ENCODE peak calls at places on chromosomes 11 and 22, in eight cellular contexts. One of them, this sample, is unnamed.

GRCh38 chr22:44632823-44633478 is 69.1 kb upstream of the PRR5 start:
- DNase-seq in upper lobe of right lung: no peak
- DNase-seq in tibial artery: peak; percentile 38
- DNase-seq in PC-3: no peak
- DNase-seq in HCT116: no peak
- DNase-seq in mucosa of descending colon: no peak
- DNase-seq in thoracic aorta: no peak
- DNase-seq in tibial nerve: no peak
- DNase-seq in this sample: no peak

GRCh38 chr22:26502688-26503561 is 9.3 kb downstream of the TFIP11 start:
- DNase-seq in upper lobe of right lung: no peak
- DNase-seq in tibial artery: no peak
- DNase-seq in PC-3: peak; percentile 18
- DNase-seq in HCT116: no peak
- DNase-seq in mucosa of descending colon: peak; percentile 51
- DNase-seq in thoracic aorta: no peak
- DNase-seq in tibial nerve: no peak
- DNase-seq in this sample: peak; percentile 91

GRCh38 chr11:30314625-30315024 is 8.3 kb upstream of the ARL14EP start:
- DNase-seq in upper lobe of right lung: no peak
- DNase-seq in tibial artery: no peak
- DNase-seq in PC-3: peak; percentile 7
- DNase-seq in HCT116: no peak
- DNase-seq in mucosa of descending colon: no peak
- DNase-seq in thoracic aorta: no peak
- DNase-seq in tibial nerve: no peak
- DNase-seq in this sample: no peak

GRCh38 chr22:22164541-22165272 is 79.9 kb upstream of the VPREB1 start:
- DNase-seq in upper lobe of right lung: no peak
- DNase-seq in tibial artery: no peak
- DNase-seq in PC-3: no peak
- DNase-seq in HCT116: no peak
- DNase-seq in mucosa of descending colon: no peak
- DNase-seq in thoracic aorta: no peak
- DNase-seq in tibial nerve: no peak
- DNase-seq in this sample: no peak

GRCh38 chr11:77113382-77114088 is 10.9 kb downstream of the OMP start:
- DNase-seq in upper lobe of right lung: no peak
- DNase-seq in tibial artery: no peak
- DNase-seq in PC-3: peak; percentile 67
- DNase-seq in HCT116: no peak
- DNase-seq in mucosa of descending colon: no peak
- DNase-seq in thoracic aorta: no peak
- DNase-seq in tibial nerve: no peak
- DNase-seq in this sample: no peak

GRCh38 chr11:8533332-8533731 is 60.7 kb downstream of the STK33 start:
- DNase-seq in upper lobe of right lung: no peak
- DNase-seq in tibial artery: no peak
- DNase-seq in PC-3: no peak
- DNase-seq in HCT116: no peak
- DNase-seq in mucosa of descending colon: no peak
- DNase-seq in thoracic aorta: no peak
- DNase-seq in tibial nerve: no peak
- DNase-seq in this sample: no peak

GRCh38 chr22:19886605-19887250 is 32.1 kb upstream of the GNB1L start:
- DNase-seq in upper lobe of right lung: no peak
- DNase-seq in tibial artery: no peak
- DNase-seq in PC-3: no peak
- DNase-seq in HCT116: no peak
- DNase-seq in mucosa of descending colon: peak; percentile 26
- DNase-seq in thoracic aorta: no peak
- DNase-seq in tibial nerve: no peak
- DNase-seq in this sample: no peak

GRCh38 chr22:17785185-17786184 is 11.2 kb upstream of the BID start:
- DNase-seq in upper lobe of right lung: peak; percentile 85
- DNase-seq in tibial artery: no peak
- DNase-seq in PC-3: peak; percentile 70
- DNase-seq in HCT116: peak; percentile 41
- DNase-seq in mucosa of descending colon: peak; percentile 89
- DNase-seq in thoracic aorta: no peak
- DNase-seq in tibial nerve: no peak
- DNase-seq in this sample: peak; percentile 63

GRCh38 chr22:22076361-22076760 is 93.8 kb upstream of the TOP3B start:
- DNase-seq in upper lobe of right lung: no peak
- DNase-seq in tibial artery: no peak
- DNase-seq in PC-3: no peak
- DNase-seq in HCT116: no peak
- DNase-seq in mucosa of descending colon: no peak
- DNase-seq in thoracic aorta: no peak
- DNase-seq in tibial nerve: no peak
- DNase-seq in this sample: no peak

GRCh38 chr11:68727783-68728182 is 23.5 kb downstream of the TESMIN start:
- DNase-seq in upper lobe of right lung: no peak
- DNase-seq in tibial artery: no peak
- DNase-seq in PC-3: no peak
- DNase-seq in HCT116: no peak
- DNase-seq in mucosa of descending colon: no peak
- DNase-seq in thoracic aorta: no peak
- DNase-seq in tibial nerve: no peak
- DNase-seq in this sample: no peak

GRCh38 chr22:21108379-21109115 is 62.8 kb downstream of the LRRC74B start:
- DNase-seq in upper lobe of right lung: no peak
- DNase-seq in tibial artery: no peak
- DNase-seq in PC-3: peak; percentile 13
- DNase-seq in HCT116: no peak
- DNase-seq in mucosa of descending colon: no peak
- DNase-seq in thoracic aorta: no peak
- DNase-seq in tibial nerve: no peak
- DNase-seq in this sample: no peak

GRCh38 chr22:20867179-20868099 is 8.6 kb downstream of the SNAP29 start:
- DNase-seq in upper lobe of right lung: no peak
- DNase-seq in tibial artery: no peak
- DNase-seq in PC-3: no peak
- DNase-seq in HCT116: no peak
- DNase-seq in mucosa of descending colon: peak; percentile 64
- DNase-seq in thoracic aorta: no peak
- DNase-seq in tibial nerve: peak; percentile 20
- DNase-seq in this sample: peak; percentile 38

DNA sequence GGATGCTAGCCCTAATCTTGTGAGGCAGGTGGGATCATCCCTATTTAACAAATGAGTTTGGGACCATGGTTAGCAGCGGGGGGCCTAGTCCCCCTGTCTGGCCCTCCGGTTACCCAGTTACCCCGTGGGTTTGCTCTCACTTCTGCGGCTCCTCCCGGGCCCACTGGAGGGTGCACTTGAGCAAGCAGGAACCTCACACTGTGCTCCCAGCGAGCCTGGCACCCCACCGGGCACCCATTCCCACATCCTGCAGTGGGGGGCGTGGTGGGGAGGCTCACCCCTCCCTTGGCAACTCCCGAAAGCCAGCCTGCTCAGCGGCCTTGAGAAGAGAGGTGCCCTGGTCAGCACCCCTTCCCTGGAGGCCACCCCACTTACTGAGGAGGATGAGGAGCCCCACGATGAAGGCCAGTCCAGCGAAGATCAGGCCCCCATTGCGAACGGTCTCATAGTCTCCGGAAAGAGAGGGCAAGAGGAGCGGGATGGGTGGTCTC is 2.5 kb downstream of the FXYD2 start:
- DNase-seq in upper lobe of right lung: peak; percentile 71
- DNase-seq in tibial artery: no peak
- DNase-seq in PC-3: peak; percentile 36
- DNase-seq in HCT116: no peak
- DNase-seq in mucosa of descending colon: peak; percentile 70
- DNase-seq in thoracic aorta: no peak
- DNase-seq in tibial nerve: no peak
- DNase-seq in this sample: no peak
- TF ChIP-seq CTCF in upper lobe of right lung: peak; percentile 54
- TF ChIP-seq CTCF in tibial artery: no peak
- TF ChIP-seq CTCF in PC-3: peak; percentile 78
- TF ChIP-seq CTCF in HCT116: peak; percentile 90
- TF ChIP-seq CTCF in mucosa of descending colon: peak; percentile 51
- TF ChIP-seq CTCF in thoracic aorta: no peak
- TF ChIP-seq CTCF in tibial nerve: peak; percentile 16
- TF ChIP-seq CTCF in this sample: no peak

DNA sequence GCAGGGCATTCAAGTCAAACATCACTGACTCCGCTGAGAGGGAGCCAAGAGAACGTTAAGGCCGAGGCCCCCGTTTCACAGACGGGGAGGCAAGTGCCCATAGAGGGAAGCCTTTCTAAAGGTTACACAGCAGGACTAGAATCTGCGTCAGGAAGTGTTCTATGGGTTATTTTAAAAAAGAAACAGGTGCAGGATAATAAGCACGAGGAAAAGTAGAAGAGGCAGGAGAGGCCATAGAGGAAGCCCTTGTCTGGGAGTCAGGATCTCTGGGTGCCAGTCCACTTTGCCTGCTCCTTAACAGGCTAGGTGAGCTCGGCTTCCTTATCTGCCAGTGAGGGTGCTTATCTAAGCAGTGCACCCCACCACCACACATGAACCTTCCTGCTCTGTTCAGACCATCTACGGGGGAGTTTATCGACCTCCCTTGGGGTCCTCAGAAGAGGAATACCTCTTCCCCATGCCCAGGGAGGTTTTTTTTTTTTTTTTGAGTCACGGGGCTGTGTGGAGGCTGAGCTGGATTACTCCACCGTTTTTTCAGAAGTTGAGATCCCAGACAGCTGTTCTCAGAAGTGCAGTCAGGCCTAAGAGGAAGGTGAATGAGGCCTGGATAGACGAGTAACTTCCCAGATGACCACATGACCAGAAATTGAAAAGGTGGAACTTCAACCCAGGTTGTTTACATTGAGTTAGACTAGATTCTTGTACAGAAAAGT is 1.2 kb upstream of the FCHSD2 start:
- DNase-seq in upper lobe of right lung: no peak
- DNase-seq in tibial artery: no peak
- DNase-seq in PC-3: no peak
- DNase-seq in HCT116: no peak
- DNase-seq in mucosa of descending colon: no peak
- DNase-seq in thoracic aorta: no peak
- DNase-seq in tibial nerve: no peak
- DNase-seq in this sample: no peak
- H3K4me1 ChIP-seq in upper lobe of right lung: peaks cover 43% of the 10 kb centered on the region
- H3K4me1 ChIP-seq in tibial artery: peaks cover 65% of the 10 kb centered on the region
- H3K4me1 ChIP-seq in PC-3: peaks cover 20% of the 10 kb centered on the region
- H3K4me1 ChIP-seq in HCT116: peaks cover 8% of the 10 kb centered on the region
- H3K4me1 ChIP-seq in mucosa of descending colon: peaks cover 22% of the 10 kb centered on the region
- H3K4me1 ChIP-seq in thoracic aorta: peaks cover 33% of the 10 kb centered on the region
- H3K4me1 ChIP-seq in tibial nerve: no peaks in the 10 kb centered on the region
- H3K4me1 ChIP-seq in this sample: peaks cover 35% of the 10 kb centered on the region

GRCh38 chr11:44146931-44147330 is 51.5 kb downstream of the EXT2 start:
- DNase-seq in upper lobe of right lung: no peak
- DNase-seq in tibial artery: no peak
- DNase-seq in PC-3: no peak
- DNase-seq in HCT116: no peak
- DNase-seq in mucosa of descending colon: no peak
- DNase-seq in thoracic aorta: no peak
- DNase-seq in tibial nerve: no peak
- DNase-seq in this sample: no peak

GRCh38 chr11:44145011-44145777 is 49.7 kb downstream of the EXT2 start:
- DNase-seq in upper lobe of right lung: no peak
- DNase-seq in tibial artery: no peak
- DNase-seq in PC-3: peak; percentile 9
- DNase-seq in HCT116: no peak
- DNase-seq in mucosa of descending colon: no peak
- DNase-seq in thoracic aorta: no peak
- DNase-seq in tibial nerve: no peak
- DNase-seq in this sample: no peak

GRCh38 chr11:44147751-44148150 is 52.3 kb downstream of the EXT2 start:
- DNase-seq in upper lobe of right lung: no peak
- DNase-seq in tibial artery: no peak
- DNase-seq in PC-3: no peak
- DNase-seq in HCT116: no peak
- DNase-seq in mucosa of descending colon: no peak
- DNase-seq in thoracic aorta: no peak
- DNase-seq in tibial nerve: no peak
- DNase-seq in this sample: peak; percentile 32

GRCh38 chr11:44150395-44150794 is 54.9 kb downstream of the EXT2 start:
- DNase-seq in upper lobe of right lung: no peak
- DNase-seq in tibial artery: no peak
- DNase-seq in PC-3: no peak
- DNase-seq in HCT116: no peak
- DNase-seq in mucosa of descending colon: no peak
- DNase-seq in thoracic aorta: no peak
- DNase-seq in tibial nerve: no peak
- DNase-seq in this sample: no peak

DNA sequence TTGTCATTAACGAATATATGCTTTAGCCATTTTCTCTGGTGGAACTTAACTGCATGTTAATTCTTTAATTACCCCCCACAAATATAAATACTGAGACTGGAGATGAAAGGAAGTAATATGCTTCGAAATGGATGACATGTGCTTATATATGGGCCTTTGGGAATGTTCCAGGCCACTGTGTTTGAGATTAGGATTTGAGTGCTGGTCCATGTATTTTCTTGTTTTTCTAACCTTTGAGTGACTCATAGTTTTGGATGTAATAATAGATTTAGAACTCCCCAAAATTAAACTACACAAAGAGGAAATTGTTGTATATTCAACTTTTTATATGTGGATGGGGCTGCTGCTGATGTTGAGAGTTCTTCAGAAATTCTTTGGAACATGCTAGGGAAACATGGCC is 54.2 kb downstream of the EXT2 start:
- DNase-seq in upper lobe of right lung: no peak
- DNase-seq in tibial artery: no peak
- DNase-seq in PC-3: no peak
- DNase-seq in HCT116: no peak
- DNase-seq in mucosa of descending colon: no peak
- DNase-seq in thoracic aorta: no peak
- DNase-seq in tibial nerve: no peak
- DNase-seq in this sample: no peak
- TF ChIP-seq CTCF in upper lobe of right lung: no peak
- TF ChIP-seq CTCF in tibial artery: no peak
- TF ChIP-seq CTCF in PC-3: no peak
- TF ChIP-seq CTCF in HCT116: no peak
- TF ChIP-seq CTCF in mucosa of descending colon: no peak
- TF ChIP-seq CTCF in thoracic aorta: no peak
- TF ChIP-seq CTCF in tibial nerve: no peak
- TF ChIP-seq CTCF in this sample: no peak

GRCh38 chr11:48019230-48019584 is 38.8 kb downstream of the PTPRJ start:
- DNase-seq in upper lobe of right lung: no peak
- DNase-seq in tibial artery: no peak
- DNase-seq in PC-3: no peak
- DNase-seq in HCT116: no peak
- DNase-seq in mucosa of descending colon: no peak
- DNase-seq in thoracic aorta: no peak
- DNase-seq in tibial nerve: no peak
- DNase-seq in this sample: no peak

GRCh38 chr11:48020092-48020755 is 39.9 kb downstream of the PTPRJ start:
- DNase-seq in upper lobe of right lung: no peak
- DNase-seq in tibial artery: no peak
- DNase-seq in PC-3: no peak
- DNase-seq in HCT116: no peak
- DNase-seq in mucosa of descending colon: no peak
- DNase-seq in thoracic aorta: no peak
- DNase-seq in tibial nerve: no peak
- DNase-seq in this sample: no peak

GRCh38 chr11:48017105-48017874 is 36.9 kb downstream of the PTPRJ start:
- DNase-seq in upper lobe of right lung: no peak
- DNase-seq in tibial artery: no peak
- DNase-seq in PC-3: no peak
- DNase-seq in HCT116: no peak
- DNase-seq in mucosa of descending colon: no peak
- DNase-seq in thoracic aorta: no peak
- DNase-seq in tibial nerve: no peak
- DNase-seq in this sample: no peak

GRCh38 chr11:48018561-48019229 is 38.3 kb downstream of the PTPRJ start:
- DNase-seq in upper lobe of right lung: no peak
- DNase-seq in tibial artery: no peak
- DNase-seq in PC-3: no peak
- DNase-seq in HCT116: no peak
- DNase-seq in mucosa of descending colon: no peak
- DNase-seq in thoracic aorta: no peak
- DNase-seq in tibial nerve: no peak
- DNase-seq in this sample: no peak

GRCh38 chr11:48019597-48019996 is 39.2 kb downstream of the PTPRJ start:
- DNase-seq in upper lobe of right lung: no peak
- DNase-seq in tibial artery: no peak
- DNase-seq in PC-3: no peak
- DNase-seq in HCT116: no peak
- DNase-seq in mucosa of descending colon: no peak
- DNase-seq in thoracic aorta: no peak
- DNase-seq in tibial nerve: no peak
- DNase-seq in this sample: no peak
- H3K4me1 ChIP-seq in upper lobe of right lung: peaks cover 25% of the 10 kb centered on the region
- H3K4me1 ChIP-seq in tibial artery: no peaks in the 10 kb centered on the region
- H3K4me1 ChIP-seq in PC-3: no peaks in the 10 kb centered on the region
- H3K4me1 ChIP-seq in HCT116: peaks cover 3% of the 10 kb centered on the region
- H3K4me1 ChIP-seq in mucosa of descending colon: peaks cover 4% of the 10 kb centered on the region
- H3K4me1 ChIP-seq in thoracic aorta: peaks cover 26% of the 10 kb centered on the region
- H3K4me1 ChIP-seq in tibial nerve: no peaks in the 10 kb centered on the region
- H3K4me1 ChIP-seq in this sample: peaks cover 6% of the 10 kb centered on the region

This sample was measured in gastrocnemius medialis.